ENCODE peak calls at places on chromosome 6, in five cellular contexts. B, A, D, S and R are unnamed samples.

GRCh38 chr6:144140859-144141258 is 9.5 kb upstream of the STX11 start:
- DNase-seq in B (no peak), A (no peak), D (no peak), S (no peak), R (no peak)

GRCh38 chr6:77403424-77403823 is 59.9 kb downstream of the HTR1B start:
- DNase-seq in A (peak; percentile 2), D (no peak), S (no peak), B (no peak), R (peak; percentile 55)

GRCh38 chr6:79574636-79575035 is 37.4 kb upstream of the LCA5 start:
- DNase-seq in A (peak; percentile 23), D (no peak), B (no peak), S (no peak), R (peak; percentile 78)

GRCh38 chr6:146913842-146914562 is 290.2 kb upstream of the STXBP5 start:
- DNase-seq in D (no peak), A (peak; percentile 90), B (peak; percentile 82), S (peak; percentile 10), R (peak; percentile 99)

GRCh38 chr6:57342148-57342669 is 24.8 kb downstream of the PRIM2 start:
- DNase-seq in B (no peak), D (no peak), A (no peak), S (no peak), R (no peak)

GRCh38 chr6:31874084-31874670 is 4.6 kb downstream of the SLC44A4 start:
- DNase-seq in D (no peak), A (no peak), S (no peak), B (no peak), R (no peak)

GRCh38 chr6:75266716-75267291 is 17.8 kb downstream of the TMEM30A start:
- DNase-seq in S (peak; percentile 40), D (no peak), B (peak; percentile 40), A (peak; percentile 54), R (peak; percentile 76)

GRCh38 chr6:104326173-104327001 is 533.3 kb downstream of the HACE1 start:
- DNase-seq in B (no peak), A (no peak), D (no peak), S (no peak), R (no peak)

GRCh38 chr6:133392015-133392414 is 150.9 kb downstream of the EYA4 start:
- DNase-seq in A (no peak), B (no peak), S (no peak), D (no peak), R (no peak)

GRCh38 chr6:30167101-30167500 is 3.8 kb downstream of the TRIM15 start:
- DNase-seq in B (no peak), A (no peak), D (no peak), S (no peak), R (no peak)

GRCh38 chr6:152112503-152113261 is 305.2 kb downstream of the ESR1 start:
- DNase-seq in B (no peak), S (no peak), D (no peak), A (no peak), R (no peak)

GRCh38 chr6:17352302-17352701 is 41.1 kb upstream of the CAP2 start:
- DNase-seq in A (peak; percentile 35), S (no peak), B (no peak), D (no peak), R (peak; percentile 38)

GRCh38 chr6:73954843-73955242 is 258.8 kb downstream of the CD109 start:
- DNase-seq in B (no peak), D (no peak), S (no peak), A (no peak), R (no peak)

GRCh38 chr6:26172496-26172958 is 85.3 kb downstream of the HFE start:
- DNase-seq in D (no peak), S (peak; percentile 39), A (no peak), B (no peak), R (peak; percentile 46)

GRCh38 chr6:14354919-14355572 is 237.5 kb downstream of the CD83 start:
- DNase-seq in S (no peak), B (no peak), A (peak; percentile 21), D (no peak), R (peak; percentile 88)

GRCh38 chr6:90204327-90204726 is 92.3 kb downstream of the BACH2 start:
- DNase-seq in S (no peak), B (peak; percentile 35), D (no peak), A (no peak), R (no peak)

GRCh38 chr6:15351631-15352030 is 105.8 kb downstream of the JARID2 start:
- DNase-seq in S (no peak), A (peak; percentile 15), D (no peak), B (no peak), R (peak; percentile 91)

GRCh38 chr6:55405474-55406220 is 78.4 kb downstream of the GFRAL start:
- DNase-seq in S (no peak), D (no peak), B (no peak), A (no peak), R (no peak)

GRCh38 chr6:42791706-42792320 is 10.0 kb downstream of the BICRAL start:
- DNase-seq in A (no peak), B (no peak), S (no peak), D (no peak), R (peak; percentile 48)

GRCh38 chr6:31734703-31735500 is 1.4 kb downstream of the CLIC1 start:
- DNase-seq in S (no peak), A (peak; percentile 59), B (peak; percentile 93), D (peak; percentile 60), R (peak; percentile 59)

GRCh38 chr6:41160933-41161332 is 2.0 kb downstream of the TREM2 start:
- DNase-seq in B (no peak), D (no peak), A (no peak), S (no peak), R (no peak)

GRCh38 chr6:127186889-127187288 is 68.4 kb downstream of the RSPO3 start:
- DNase-seq in B (peak; percentile 41), A (peak; percentile 31), S (peak; percentile 14), D (no peak), R (no peak)

GRCh38 chr6:36423101-36423824 is 19.4 kb downstream of the PXT1 start:
- DNase-seq in B (peak; percentile 99), S (peak; percentile 97), D (peak; percentile 85), A (peak; percentile 97), R (peak; percentile 97)

GRCh38 chr6:41546866-41547798 is 951 bp downstream of the FOXP4 start:
- DNase-seq in S (peak; percentile 80), A (peak; percentile 20), B (peak; percentile 62), D (no peak), R (peak; percentile 30)

GRCh38 chr6:157268396-157268795 is 54.9 kb downstream of the TMEM242 start:
- DNase-seq in B (no peak), A (no peak), D (no peak), S (no peak), R (no peak)

GRCh38 chr6:17879224-17879623 is 108.2 kb downstream of the KIF13A start:
- DNase-seq in A (no peak), D (no peak), S (no peak), B (no peak), R (peak; percentile 59)

GRCh38 chr6:151958332-151958731 is 150.8 kb downstream of the ESR1 start:
- DNase-seq in B (no peak), D (no peak), S (no peak), A (no peak), R (no peak)

GRCh38 chr6:50718058-50718457 is 4.7 kb downstream of the TFAP2D start:
- DNase-seq in S (no peak), B (no peak), D (no peak), A (no peak), R (no peak)

GRCh38 chr6:50713977-50714486 is 706 bp downstream of the TFAP2D start:
- DNase-seq in B (no peak), D (no peak), A (no peak), S (peak; percentile 43), R (no peak)

GRCh38 chr6:50718566-50718965 is 5.2 kb downstream of the TFAP2D start:
- DNase-seq in D (no peak), B (no peak), A (no peak), S (no peak), R (no peak)

GRCh38 chr6:50714487-50715379 is 1.4 kb downstream of the TFAP2D start:
- DNase-seq in A (no peak), B (no peak), S (peak; percentile 71), D (no peak), R (no peak)

DNA sequence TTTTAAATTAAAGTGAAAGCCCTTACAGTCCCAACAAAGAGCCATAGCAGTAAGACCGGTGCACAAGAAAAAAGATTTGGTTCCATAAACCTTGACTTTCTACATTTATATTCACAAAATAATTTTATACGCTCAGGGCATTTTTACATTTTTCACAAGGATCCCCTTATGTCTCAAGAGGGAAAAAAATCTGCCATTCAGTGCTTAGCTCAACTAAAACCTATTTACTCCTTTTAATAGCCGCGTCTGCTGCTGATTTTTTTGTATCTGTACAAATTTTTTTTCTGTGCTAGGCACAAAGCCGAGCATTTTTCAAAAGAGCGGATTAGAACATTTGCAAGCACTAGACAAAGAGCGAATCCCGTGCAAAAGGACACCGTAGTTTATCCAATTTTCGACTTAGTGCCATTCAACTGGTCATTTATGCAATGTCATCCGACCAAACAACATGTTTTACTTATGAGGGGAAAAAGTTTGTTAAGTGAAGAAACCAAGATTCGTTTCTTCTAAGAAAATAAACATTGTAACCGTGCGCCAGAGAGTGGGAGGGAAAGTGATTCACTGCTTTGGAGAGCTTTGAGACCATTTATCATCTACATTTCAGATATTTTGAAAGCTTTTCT is 3.7 kb downstream of the TFAP2D start:
- DNase-seq in A (no peak), B (no peak), D (no peak), S (no peak), R (no peak)
- TF ChIP-seq RCOR1 in A (no peak), B (no peak), D (no peak), S (no peak), R (no peak)

GRCh38 chr6:82363368-82364086 is at the start of gene TPBG:
- DNase-seq in B (peak; percentile 30), S (peak; percentile 78), D (no peak), A (peak; percentile 72), R (peak; percentile 82)
- TF ChIP-seq RAD21 in B (peak; percentile 9), S (no peak), D (peak; percentile 10), A (peak; percentile 41), R (peak; percentile 23)

GRCh38 chr6:28726569-28727309 is 197.0 kb downstream of the TRIM27 start:
- DNase-seq in D (no peak), A (no peak), S (no peak), B (no peak), R (no peak)

GRCh38 chr6:28727559-28728211 is 196.1 kb downstream of the TRIM27 start:
- DNase-seq in S (no peak), A (no peak), D (no peak), B (no peak), R (no peak)

GRCh38 chr6:28725274-28725809 is 198.4 kb downstream of the TRIM27 start:
- DNase-seq in B (no peak), S (no peak), A (no peak), D (no peak), R (no peak)

GRCh38 chr6:28724395-28724794 is 198.7 kb downstream of the GPX5 start:
- DNase-seq in D (no peak), A (no peak), S (no peak), B (no peak), R (no peak)

DNA sequence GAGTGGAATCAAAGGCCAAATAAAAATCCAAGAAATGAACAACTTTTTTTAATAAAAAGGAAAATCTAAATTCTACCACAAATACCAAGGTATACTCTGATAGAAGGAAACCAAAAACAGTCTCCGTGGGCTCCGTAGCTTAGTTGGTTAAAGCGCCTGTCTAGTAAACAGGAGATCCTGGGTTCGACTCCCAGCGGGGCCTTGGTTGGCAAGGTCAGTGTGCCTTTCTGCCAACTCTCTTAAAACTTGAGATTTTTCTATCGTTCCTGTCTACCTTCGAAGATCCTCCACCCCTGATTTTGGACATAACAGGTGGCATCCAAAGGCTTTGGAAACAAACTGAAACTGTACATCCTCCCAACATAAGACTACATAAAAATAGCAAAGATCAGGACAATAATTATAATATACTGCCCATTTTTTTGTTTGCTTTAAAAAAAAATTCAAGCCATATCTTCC is 197.9 kb downstream of the TRIM27 start:
- DNase-seq in S (no peak), B (peak; percentile 76), A (peak; percentile 86), D (no peak), R (peak; percentile 35)
- TF ChIP-seq RCOR1 in S (no peak), B (peak; percentile 62), A (no peak), D (no peak), R (no peak)

GRCh38 chr6:46098678-46099077 is 31.1 kb upstream of the ENPP4 start:
- DNase-seq in D (no peak), S (no peak), B (no peak), A (no peak), R (no peak)
- TF ChIP-seq RAD21 in D (no peak), S (no peak), B (no peak), A (no peak), R (no peak)